ENCODE peak calls at places on chromosomes 4 and X, in nine cellular contexts. One of them, this sample, is unnamed.
A peak's percentile ranks its signal among the peaks of the same experiment; 100 is the strongest.

GRCh38 chr4:26281876-26282275 is 38.9 kb upstream of the RBPJ start:
- DNase-seq in endothelial cell: no peak
- DNase-seq in AG09319: no peak
- DNase-seq in WERI-Rb-1: no peak
- DNase-seq in retinal pigment epithelial cell: no peak
- DNase-seq in left colon: no peak
- DNase-seq in activated naive CD4-positive, alpha-beta T cell treated with anti-CD3 and anti-CD28 coated beads, Interleukin-2, amount 50 U/mL, for 72 hours: no peak
- DNase-seq in GM12892: no peak
- DNase-seq in stimulated activated CD4-positive, alpha-beta T cell treated with anti-CD3 and anti-CD28 coated beads, Interleukin-2, amount 100 ng/mL, for 24 hours: no peak
- DNase-seq in this sample: no peak

GRCh38 chr4:5770051-5770450 is 59.0 kb downstream of the EVC start:
- DNase-seq in endothelial cell: no peak
- DNase-seq in AG09319: no peak
- DNase-seq in WERI-Rb-1: no peak
- DNase-seq in retinal pigment epithelial cell: no peak
- DNase-seq in left colon: no peak
- DNase-seq in activated naive CD4-positive, alpha-beta T cell treated with anti-CD3 and anti-CD28 coated beads, Interleukin-2, amount 50 U/mL, for 72 hours: no peak
- DNase-seq in GM12892: no peak
- DNase-seq in stimulated activated CD4-positive, alpha-beta T cell treated with anti-CD3 and anti-CD28 coated beads, Interleukin-2, amount 100 ng/mL, for 24 hours: no peak
- DNase-seq in this sample: peak; percentile 20

GRCh38 chr4:88054909-88055308 is 47.5 kb downstream of the PKD2 start:
- DNase-seq in endothelial cell: peak; percentile 56
- DNase-seq in AG09319: peak; percentile 28
- DNase-seq in WERI-Rb-1: peak; percentile 44
- DNase-seq in retinal pigment epithelial cell: peak; percentile 8
- DNase-seq in left colon: no peak
- DNase-seq in activated naive CD4-positive, alpha-beta T cell treated with anti-CD3 and anti-CD28 coated beads, Interleukin-2, amount 50 U/mL, for 72 hours: no peak
- DNase-seq in GM12892: no peak
- DNase-seq in stimulated activated CD4-positive, alpha-beta T cell treated with anti-CD3 and anti-CD28 coated beads, Interleukin-2, amount 100 ng/mL, for 24 hours: no peak
- DNase-seq in this sample: peak; percentile 26

GRCh38 chr4:190020790-190021717 is 6.0 kb downstream of the FRG2 start:
- DNase-seq in endothelial cell: peak; percentile 47
- DNase-seq in AG09319: no peak
- DNase-seq in WERI-Rb-1: peak; percentile 66
- DNase-seq in retinal pigment epithelial cell: no peak
- DNase-seq in left colon: no peak
- DNase-seq in activated naive CD4-positive, alpha-beta T cell treated with anti-CD3 and anti-CD28 coated beads, Interleukin-2, amount 50 U/mL, for 72 hours: peak; percentile 42
- DNase-seq in GM12892: peak; percentile 18
- DNase-seq in stimulated activated CD4-positive, alpha-beta T cell treated with anti-CD3 and anti-CD28 coated beads, Interleukin-2, amount 100 ng/mL, for 24 hours: no peak
- DNase-seq in this sample: peak; percentile 51

GRCh38 chr4:40377462-40378385 is 42.6 kb downstream of the CHRNA9 start:
- DNase-seq in endothelial cell: no peak
- DNase-seq in AG09319: no peak
- DNase-seq in WERI-Rb-1: no peak
- DNase-seq in retinal pigment epithelial cell: no peak
- DNase-seq in left colon: peak; percentile 44
- DNase-seq in activated naive CD4-positive, alpha-beta T cell treated with anti-CD3 and anti-CD28 coated beads, Interleukin-2, amount 50 U/mL, for 72 hours: no peak
- DNase-seq in GM12892: no peak
- DNase-seq in stimulated activated CD4-positive, alpha-beta T cell treated with anti-CD3 and anti-CD28 coated beads, Interleukin-2, amount 100 ng/mL, for 24 hours: no peak
- DNase-seq in this sample: no peak

GRCh38 chr4:41012308-41012707 is 202.0 kb downstream of the APBB2 start:
- DNase-seq in endothelial cell: no peak
- DNase-seq in AG09319: no peak
- DNase-seq in WERI-Rb-1: no peak
- DNase-seq in retinal pigment epithelial cell: no peak
- DNase-seq in left colon: no peak
- DNase-seq in activated naive CD4-positive, alpha-beta T cell treated with anti-CD3 and anti-CD28 coated beads, Interleukin-2, amount 50 U/mL, for 72 hours: no peak
- DNase-seq in GM12892: no peak
- DNase-seq in stimulated activated CD4-positive, alpha-beta T cell treated with anti-CD3 and anti-CD28 coated beads, Interleukin-2, amount 100 ng/mL, for 24 hours: no peak
- DNase-seq in this sample: no peak

GRCh38 chr4:71123951-71124350 is 130.5 kb downstream of the DCK start:
- DNase-seq in endothelial cell: no peak
- DNase-seq in AG09319: no peak
- DNase-seq in WERI-Rb-1: no peak
- DNase-seq in retinal pigment epithelial cell: no peak
- DNase-seq in left colon: no peak
- DNase-seq in activated naive CD4-positive, alpha-beta T cell treated with anti-CD3 and anti-CD28 coated beads, Interleukin-2, amount 50 U/mL, for 72 hours: no peak
- DNase-seq in GM12892: no peak
- DNase-seq in stimulated activated CD4-positive, alpha-beta T cell treated with anti-CD3 and anti-CD28 coated beads, Interleukin-2, amount 100 ng/mL, for 24 hours: no peak
- DNase-seq in this sample: no peak

GRCh38 chr4:188110741-188111458 is 1.5 kb upstream of the TRIML2 start:
- DNase-seq in endothelial cell: no peak
- DNase-seq in AG09319: no peak
- DNase-seq in WERI-Rb-1: no peak
- DNase-seq in retinal pigment epithelial cell: peak; percentile 46
- DNase-seq in left colon: no peak
- DNase-seq in activated naive CD4-positive, alpha-beta T cell treated with anti-CD3 and anti-CD28 coated beads, Interleukin-2, amount 50 U/mL, for 72 hours: no peak
- DNase-seq in GM12892: no peak
- DNase-seq in stimulated activated CD4-positive, alpha-beta T cell treated with anti-CD3 and anti-CD28 coated beads, Interleukin-2, amount 100 ng/mL, for 24 hours: no peak
- DNase-seq in this sample: no peak

GRCh38 chrX:148599404-148599803 is 99.0 kb downstream of the AFF2 start:
- DNase-seq in endothelial cell: no peak
- DNase-seq in AG09319: no peak
- DNase-seq in WERI-Rb-1: no peak
- DNase-seq in retinal pigment epithelial cell: no peak
- DNase-seq in left colon: no peak
- DNase-seq in activated naive CD4-positive, alpha-beta T cell treated with anti-CD3 and anti-CD28 coated beads, Interleukin-2, amount 50 U/mL, for 72 hours: no peak
- DNase-seq in GM12892: no peak
- DNase-seq in stimulated activated CD4-positive, alpha-beta T cell treated with anti-CD3 and anti-CD28 coated beads, Interleukin-2, amount 100 ng/mL, for 24 hours: no peak
- DNase-seq in this sample: no peak

GRCh38 chr4:76723373-76723772 is 174.6 kb downstream of the SOWAHB start:
- DNase-seq in endothelial cell: no peak
- DNase-seq in AG09319: peak; percentile 35
- DNase-seq in WERI-Rb-1: no peak
- DNase-seq in retinal pigment epithelial cell: no peak
- DNase-seq in left colon: no peak
- DNase-seq in activated naive CD4-positive, alpha-beta T cell treated with anti-CD3 and anti-CD28 coated beads, Interleukin-2, amount 50 U/mL, for 72 hours: no peak
- DNase-seq in GM12892: no peak
- DNase-seq in stimulated activated CD4-positive, alpha-beta T cell treated with anti-CD3 and anti-CD28 coated beads, Interleukin-2, amount 100 ng/mL, for 24 hours: no peak
- DNase-seq in this sample: no peak

GRCh38 chr4:144733566-144733965 is 87.6 kb downstream of the HHIP start:
- DNase-seq in endothelial cell: no peak
- DNase-seq in AG09319: no peak
- DNase-seq in WERI-Rb-1: no peak
- DNase-seq in retinal pigment epithelial cell: no peak
- DNase-seq in left colon: no peak
- DNase-seq in activated naive CD4-positive, alpha-beta T cell treated with anti-CD3 and anti-CD28 coated beads, Interleukin-2, amount 50 U/mL, for 72 hours: no peak
- DNase-seq in GM12892: no peak
- DNase-seq in stimulated activated CD4-positive, alpha-beta T cell treated with anti-CD3 and anti-CD28 coated beads, Interleukin-2, amount 100 ng/mL, for 24 hours: no peak
- DNase-seq in this sample: no peak

GRCh38 chr4:156971168-156971601 is 414 bp downstream of the PDGFC start:
- DNase-seq in endothelial cell: peak; percentile 18
- DNase-seq in AG09319: no peak
- DNase-seq in WERI-Rb-1: peak; percentile 39
- DNase-seq in retinal pigment epithelial cell: no peak
- DNase-seq in left colon: peak; percentile 33
- DNase-seq in activated naive CD4-positive, alpha-beta T cell treated with anti-CD3 and anti-CD28 coated beads, Interleukin-2, amount 50 U/mL, for 72 hours: no peak
- DNase-seq in GM12892: peak; percentile 8
- DNase-seq in stimulated activated CD4-positive, alpha-beta T cell treated with anti-CD3 and anti-CD28 coated beads, Interleukin-2, amount 100 ng/mL, for 24 hours: no peak
- DNase-seq in this sample: peak; percentile 34

GRCh38 chrX:113269203-113269602 is 428.6 kb upstream of the AMOT start:
- DNase-seq in endothelial cell: no peak
- DNase-seq in AG09319: no peak
- DNase-seq in WERI-Rb-1: no peak
- DNase-seq in retinal pigment epithelial cell: no peak
- DNase-seq in left colon: no peak
- DNase-seq in activated naive CD4-positive, alpha-beta T cell treated with anti-CD3 and anti-CD28 coated beads, Interleukin-2, amount 50 U/mL, for 72 hours: no peak
- DNase-seq in GM12892: no peak
- DNase-seq in stimulated activated CD4-positive, alpha-beta T cell treated with anti-CD3 and anti-CD28 coated beads, Interleukin-2, amount 100 ng/mL, for 24 hours: no peak
- DNase-seq in this sample: no peak

GRCh38 chr4:152422817-152423320 is 113.0 kb downstream of the FBXW7 start:
- DNase-seq in endothelial cell: no peak
- DNase-seq in AG09319: no peak
- DNase-seq in WERI-Rb-1: no peak
- DNase-seq in retinal pigment epithelial cell: no peak
- DNase-seq in left colon: no peak
- DNase-seq in activated naive CD4-positive, alpha-beta T cell treated with anti-CD3 and anti-CD28 coated beads, Interleukin-2, amount 50 U/mL, for 72 hours: no peak
- DNase-seq in GM12892: no peak
- DNase-seq in stimulated activated CD4-positive, alpha-beta T cell treated with anti-CD3 and anti-CD28 coated beads, Interleukin-2, amount 100 ng/mL, for 24 hours: no peak
- DNase-seq in this sample: no peak

GRCh38 chrX:119468186-119468929 is at the start of gene SLC25A5:
- DNase-seq in endothelial cell: peak; percentile 75
- DNase-seq in AG09319: peak; percentile 47
- DNase-seq in WERI-Rb-1: peak; percentile 81
- DNase-seq in retinal pigment epithelial cell: no peak
- DNase-seq in left colon: peak; percentile 86
- DNase-seq in activated naive CD4-positive, alpha-beta T cell treated with anti-CD3 and anti-CD28 coated beads, Interleukin-2, amount 50 U/mL, for 72 hours: peak; percentile 79
- DNase-seq in GM12892: peak; percentile 63
- DNase-seq in stimulated activated CD4-positive, alpha-beta T cell treated with anti-CD3 and anti-CD28 coated beads, Interleukin-2, amount 100 ng/mL, for 24 hours: peak; percentile 81
- DNase-seq in this sample: peak; percentile 86

GRCh38 chr4:15066140-15066539 is 63.9 kb downstream of the CPEB2 start:
- DNase-seq in endothelial cell: no peak
- DNase-seq in AG09319: no peak
- DNase-seq in WERI-Rb-1: no peak
- DNase-seq in retinal pigment epithelial cell: no peak
- DNase-seq in left colon: no peak
- DNase-seq in activated naive CD4-positive, alpha-beta T cell treated with anti-CD3 and anti-CD28 coated beads, Interleukin-2, amount 50 U/mL, for 72 hours: no peak
- DNase-seq in GM12892: no peak
- DNase-seq in stimulated activated CD4-positive, alpha-beta T cell treated with anti-CD3 and anti-CD28 coated beads, Interleukin-2, amount 100 ng/mL, for 24 hours: no peak
- DNase-seq in this sample: no peak

GRCh38 chr4:184265566-184266351 is 48.1 kb upstream of the ENPP6 start:
- DNase-seq in endothelial cell: peak; percentile 34
- DNase-seq in AG09319: no peak
- DNase-seq in WERI-Rb-1: no peak
- DNase-seq in retinal pigment epithelial cell: no peak
- DNase-seq in left colon: no peak
- DNase-seq in activated naive CD4-positive, alpha-beta T cell treated with anti-CD3 and anti-CD28 coated beads, Interleukin-2, amount 50 U/mL, for 72 hours: no peak
- DNase-seq in GM12892: no peak
- DNase-seq in stimulated activated CD4-positive, alpha-beta T cell treated with anti-CD3 and anti-CD28 coated beads, Interleukin-2, amount 100 ng/mL, for 24 hours: no peak
- DNase-seq in this sample: no peak

GRCh38 chrX:150806827-150807226 is 91.6 kb downstream of the CD99L2 start:
- DNase-seq in endothelial cell: no peak
- DNase-seq in AG09319: no peak
- DNase-seq in WERI-Rb-1: no peak
- DNase-seq in retinal pigment epithelial cell: no peak
- DNase-seq in left colon: no peak
- DNase-seq in activated naive CD4-positive, alpha-beta T cell treated with anti-CD3 and anti-CD28 coated beads, Interleukin-2, amount 50 U/mL, for 72 hours: no peak
- DNase-seq in GM12892: no peak
- DNase-seq in stimulated activated CD4-positive, alpha-beta T cell treated with anti-CD3 and anti-CD28 coated beads, Interleukin-2, amount 100 ng/mL, for 24 hours: no peak
- DNase-seq in this sample: no peak

GRCh38 chr4:44186850-44187246 is 261.8 kb downstream of the KCTD8 start:
- DNase-seq in endothelial cell: no peak
- DNase-seq in AG09319: no peak
- DNase-seq in WERI-Rb-1: no peak
- DNase-seq in retinal pigment epithelial cell: no peak
- DNase-seq in left colon: no peak
- DNase-seq in activated naive CD4-positive, alpha-beta T cell treated with anti-CD3 and anti-CD28 coated beads, Interleukin-2, amount 50 U/mL, for 72 hours: no peak
- DNase-seq in GM12892: no peak
- DNase-seq in stimulated activated CD4-positive, alpha-beta T cell treated with anti-CD3 and anti-CD28 coated beads, Interleukin-2, amount 100 ng/mL, for 24 hours: no peak
- DNase-seq in this sample: no peak

GRCh38 chr4:125254111-125254510 is 60.6 kb upstream of the FAT4 start:
- DNase-seq in endothelial cell: no peak
- DNase-seq in AG09319: no peak
- DNase-seq in WERI-Rb-1: no peak
- DNase-seq in retinal pigment epithelial cell: no peak
- DNase-seq in left colon: no peak
- DNase-seq in activated naive CD4-positive, alpha-beta T cell treated with anti-CD3 and anti-CD28 coated beads, Interleukin-2, amount 50 U/mL, for 72 hours: no peak
- DNase-seq in GM12892: no peak
- DNase-seq in stimulated activated CD4-positive, alpha-beta T cell treated with anti-CD3 and anti-CD28 coated beads, Interleukin-2, amount 100 ng/mL, for 24 hours: no peak
- DNase-seq in this sample: no peak

GRCh38 chr4:18670034-18670433 is 648.5 kb upstream of the LCORL start:
- DNase-seq in endothelial cell: no peak
- DNase-seq in AG09319: no peak
- DNase-seq in WERI-Rb-1: no peak
- DNase-seq in retinal pigment epithelial cell: no peak
- DNase-seq in left colon: no peak
- DNase-seq in activated naive CD4-positive, alpha-beta T cell treated with anti-CD3 and anti-CD28 coated beads, Interleukin-2, amount 50 U/mL, for 72 hours: no peak
- DNase-seq in GM12892: no peak
- DNase-seq in stimulated activated CD4-positive, alpha-beta T cell treated with anti-CD3 and anti-CD28 coated beads, Interleukin-2, amount 100 ng/mL, for 24 hours: no peak
- DNase-seq in this sample: no peak